ENCODE peak calls at places on chromosomes 13 and 19, in nine cellular contexts. One of them, this sample, is unnamed.

GRCh38 chr13:51895906-51896888 is 34.4 kb downstream of the CCDC70 start:
- DNase-seq in body of pancreas: peak
- DNase-seq in fibroblast of pulmonary artery: peak
- DNase-seq in K562: peak
- DNase-seq in cardiac fibroblast: peak
- DNase-seq in Ammon's horn: peak
- DNase-seq in fibroblast of the conjunctiva: peak
- DNase-seq in stimulated activated naive B cell treated with anti-CD40 and anti-IgM and Interleukin-4, amounts not matched to agents 10 μg/mL and 1 μg/mL and 100 μg/mL, for 72 hours: peak
- DNase-seq in heart left ventricle: peak
- DNase-seq in this sample: peak

GRCh38 chr19:19276386-19276785 is 3.3 kb upstream of the TM6SF2 start:
- DNase-seq in Ammon's horn: no peak
- DNase-seq in fibroblast of the conjunctiva: no peak
- DNase-seq in heart left ventricle: no peak
- DNase-seq in body of pancreas: no peak
- DNase-seq in K562: no peak
- DNase-seq in cardiac fibroblast: peak
- DNase-seq in stimulated activated naive B cell treated with anti-CD40 and anti-IgM and Interleukin-4, amounts not matched to agents 10 μg/mL and 1 μg/mL and 100 μg/mL, for 72 hours: no peak
- DNase-seq in fibroblast of pulmonary artery: peak
- DNase-seq in this sample: no peak

GRCh38 chr19:37963190-37963947 is 56.4 kb downstream of the SIPA1L3 start:
- DNase-seq in Ammon's horn: no peak
- DNase-seq in fibroblast of pulmonary artery: peak
- DNase-seq in cardiac fibroblast: peak
- DNase-seq in K562: no peak
- DNase-seq in stimulated activated naive B cell treated with anti-CD40 and anti-IgM and Interleukin-4, amounts not matched to agents 10 μg/mL and 1 μg/mL and 100 μg/mL, for 72 hours: no peak
- DNase-seq in fibroblast of the conjunctiva: no peak
- DNase-seq in body of pancreas: no peak
- DNase-seq in heart left ventricle: no peak
- DNase-seq in this sample: no peak

GRCh38 chr19:28242317-28242927 is 970.5 kb downstream of the UQCRFS1 start:
- DNase-seq in cardiac fibroblast: peak
- DNase-seq in heart left ventricle: no peak
- DNase-seq in fibroblast of the conjunctiva: peak
- DNase-seq in body of pancreas: peak
- DNase-seq in K562: peak
- DNase-seq in Ammon's horn: peak
- DNase-seq in fibroblast of pulmonary artery: peak
- DNase-seq in stimulated activated naive B cell treated with anti-CD40 and anti-IgM and Interleukin-4, amounts not matched to agents 10 μg/mL and 1 μg/mL and 100 μg/mL, for 72 hours: peak
- DNase-seq in this sample: peak

GRCh38 chr13:103386341-103386740 is 320.1 kb upstream of the SLC10A2 start:
- DNase-seq in body of pancreas: no peak
- DNase-seq in K562: no peak
- DNase-seq in Ammon's horn: no peak
- DNase-seq in fibroblast of the conjunctiva: no peak
- DNase-seq in stimulated activated naive B cell treated with anti-CD40 and anti-IgM and Interleukin-4, amounts not matched to agents 10 μg/mL and 1 μg/mL and 100 μg/mL, for 72 hours: no peak
- DNase-seq in heart left ventricle: peak
- DNase-seq in cardiac fibroblast: peak
- DNase-seq in fibroblast of pulmonary artery: peak
- DNase-seq in this sample: no peak

GRCh38 chr19:934865-935422 is 9.1 kb downstream of the ARID3A start:
- DNase-seq in cardiac fibroblast: peak
- DNase-seq in stimulated activated naive B cell treated with anti-CD40 and anti-IgM and Interleukin-4, amounts not matched to agents 10 μg/mL and 1 μg/mL and 100 μg/mL, for 72 hours: no peak
- DNase-seq in heart left ventricle: peak
- DNase-seq in K562: no peak
- DNase-seq in body of pancreas: peak
- DNase-seq in fibroblast of pulmonary artery: peak
- DNase-seq in fibroblast of the conjunctiva: peak
- DNase-seq in Ammon's horn: peak
- DNase-seq in this sample: no peak

GRCh38 chr13:30880756-30881155 is 25.3 kb upstream of the MEDAG start:
- DNase-seq in Ammon's horn: no peak
- DNase-seq in body of pancreas: no peak
- DNase-seq in K562: no peak
- DNase-seq in stimulated activated naive B cell treated with anti-CD40 and anti-IgM and Interleukin-4, amounts not matched to agents 10 μg/mL and 1 μg/mL and 100 μg/mL, for 72 hours: no peak
- DNase-seq in fibroblast of the conjunctiva: peak
- DNase-seq in fibroblast of pulmonary artery: peak
- DNase-seq in heart left ventricle: peak
- DNase-seq in cardiac fibroblast: peak
- DNase-seq in this sample: no peak

GRCh38 chr13:62119739-62120700 is 704.4 kb upstream of the PCDH20 start:
- DNase-seq in fibroblast of pulmonary artery: peak
- DNase-seq in body of pancreas: no peak
- DNase-seq in heart left ventricle: no peak
- DNase-seq in cardiac fibroblast: peak
- DNase-seq in K562: no peak
- DNase-seq in Ammon's horn: no peak
- DNase-seq in fibroblast of the conjunctiva: no peak
- DNase-seq in stimulated activated naive B cell treated with anti-CD40 and anti-IgM and Interleukin-4, amounts not matched to agents 10 μg/mL and 1 μg/mL and 100 μg/mL, for 72 hours: no peak
- DNase-seq in this sample: peak

GRCh38 chr19:1133471-1133929 is 29.7 kb downstream of the GPX4 start:
- DNase-seq in body of pancreas: no peak
- DNase-seq in cardiac fibroblast: no peak
- DNase-seq in stimulated activated naive B cell treated with anti-CD40 and anti-IgM and Interleukin-4, amounts not matched to agents 10 μg/mL and 1 μg/mL and 100 μg/mL, for 72 hours: peak
- DNase-seq in fibroblast of the conjunctiva: no peak
- DNase-seq in K562: peak
- DNase-seq in fibroblast of pulmonary artery: no peak
- DNase-seq in Ammon's horn: no peak
- DNase-seq in heart left ventricle: no peak
- DNase-seq in this sample: peak

GRCh38 chr19:56720281-56720680 is 48.7 kb upstream of the ZNF835 start:
- DNase-seq in body of pancreas: no peak
- DNase-seq in heart left ventricle: peak
- DNase-seq in fibroblast of the conjunctiva: no peak
- DNase-seq in fibroblast of pulmonary artery: no peak
- DNase-seq in cardiac fibroblast: peak
- DNase-seq in K562: no peak
- DNase-seq in stimulated activated naive B cell treated with anti-CD40 and anti-IgM and Interleukin-4, amounts not matched to agents 10 μg/mL and 1 μg/mL and 100 μg/mL, for 72 hours: no peak
- DNase-seq in Ammon's horn: peak
- DNase-seq in this sample: no peak

GRCh38 chr13:62482351-62482750 is 1066.7 kb upstream of the PCDH20 start:
- DNase-seq in stimulated activated naive B cell treated with anti-CD40 and anti-IgM and Interleukin-4, amounts not matched to agents 10 μg/mL and 1 μg/mL and 100 μg/mL, for 72 hours: no peak
- DNase-seq in K562: no peak
- DNase-seq in fibroblast of the conjunctiva: no peak
- DNase-seq in body of pancreas: no peak
- DNase-seq in Ammon's horn: no peak
- DNase-seq in fibroblast of pulmonary artery: peak
- DNase-seq in heart left ventricle: no peak
- DNase-seq in cardiac fibroblast: no peak
- DNase-seq in this sample: no peak

This sample was measured in HEK293T.